ENCODE peak calls at places on chromosome 20, in seven cellular contexts. R, J, Y, P, O, F and H are unnamed samples.

GRCh38 chr20:41694796-41695195 is 76.6 kb upstream of the CHD6 start:
- DNase-seq in J (no peak), O (peak), Y (no peak), R (no peak), P (no peak), F (no peak), H (no peak)

GRCh38 chr20:48209102-48209501 is 423.8 kb upstream of the SULF2 start:
- DNase-seq in P (no peak), F (no peak), O (no peak), Y (no peak), R (no peak), J (no peak), H (peak)

GRCh38 chr20:20227013-20227571 is 140.8 kb upstream of the INSM1 start:
- DNase-seq in O (no peak), P (no peak), Y (no peak), J (no peak), R (no peak), F (no peak), H (no peak)

GRCh38 chr20:51100617-51101016 is 77.7 kb upstream of the KCNG1 start:
- DNase-seq in Y (no peak), O (no peak), P (no peak), J (no peak), F (no peak), R (no peak), H (no peak)

GRCh38 chr20:47418061-47418616 is 61.6 kb upstream of the ZMYND8 start:
- DNase-seq in J (no peak), P (no peak), Y (no peak), O (no peak), F (no peak), R (no peak), H (no peak)

GRCh38 chr20:22322513-22322912 is 261.9 kb downstream of the FOXA2 start:
- DNase-seq in R (no peak), Y (no peak), J (no peak), P (no peak), O (no peak), F (no peak), H (no peak)

GRCh38 chr20:19786311-19786710 is 28.3 kb downstream of the RIN2 start:
- DNase-seq in P (no peak), Y (no peak), O (no peak), J (no peak), R (peak), F (peak), H (no peak)

GRCh38 chr20:25867776-25868649 is 171.4 kb upstream of the ZNF337 start:
- DNase-seq in R (peak), O (peak), F (no peak), Y (peak), J (peak), P (peak), H (no peak)

GRCh38 chr20:48606117-48606840 is 221.5 kb downstream of the PREX1 start:
- DNase-seq in P (no peak), R (no peak), J (peak), F (no peak), O (no peak), Y (no peak), H (peak)

DNA sequence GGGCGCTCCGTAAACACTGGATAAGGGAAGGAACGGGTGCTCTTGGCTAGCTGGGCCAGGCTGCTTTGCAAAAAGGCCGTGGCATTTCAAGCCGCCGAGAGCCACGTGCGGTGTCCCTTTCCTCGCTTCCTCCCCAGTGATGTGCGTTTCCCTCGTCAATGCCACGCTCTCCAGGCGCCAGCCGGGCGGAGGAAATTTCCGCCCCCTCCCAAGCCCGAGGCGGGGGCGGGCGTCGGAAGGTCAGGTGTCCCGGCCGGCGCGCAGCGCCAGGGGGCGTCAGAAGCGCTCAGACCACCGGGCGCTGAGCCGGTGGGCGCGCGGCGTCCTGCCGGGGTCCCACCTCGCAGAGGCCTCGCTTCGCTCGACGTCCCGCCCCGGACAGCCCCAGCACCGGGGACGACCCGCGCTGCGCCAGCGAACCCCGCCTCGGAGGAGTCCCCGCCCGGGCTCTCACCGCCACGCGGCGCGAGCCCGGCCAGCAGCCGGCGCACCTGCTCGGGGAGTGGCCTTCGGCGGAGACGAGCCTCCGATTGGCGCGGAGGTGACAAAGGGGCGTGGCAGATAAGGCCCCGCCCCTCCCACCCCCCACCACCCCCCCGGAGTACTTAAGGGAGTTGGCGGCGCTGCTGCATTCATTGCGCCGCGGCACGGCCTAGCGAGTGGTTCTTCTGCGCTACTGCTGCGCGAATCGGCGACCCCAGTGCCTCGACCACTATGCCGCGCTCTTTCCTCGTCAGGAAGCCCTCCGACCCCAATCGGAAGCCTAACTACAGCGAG is at the start of gene SNAI1:
- DNase-seq in O (peak), R (peak), J (peak), P (peak), F (peak), Y (peak), H (peak)
- TF ChIP-seq CTCF in O (peak), R (peak), J (peak), P (peak), F (peak), Y (peak), H (peak)

GRCh38 chr20:34952676-34953075 is 2.9 kb downstream of the GSS start:
- DNase-seq in F (no peak), R (no peak), J (no peak), Y (no peak), O (no peak), P (no peak), H (no peak)

GRCh38 chr20:34949120-34949519 is 6.5 kb downstream of the GSS start:
- DNase-seq in R (no peak), O (no peak), P (no peak), F (no peak), Y (no peak), J (no peak), H (no peak)

GRCh38 chr20:34953960-34954359 is 1.6 kb downstream of the GSS start:
- DNase-seq in O (no peak), F (no peak), R (no peak), J (no peak), Y (no peak), P (no peak), H (no peak)

GRCh38 chr20:34951252-34951651 is 4.4 kb downstream of the GSS start:
- DNase-seq in R (no peak), F (no peak), O (no peak), Y (no peak), J (no peak), P (no peak), H (no peak)

GRCh38 chr20:34951652-34952051 is 4.0 kb downstream of the GSS start:
- DNase-seq in R (no peak), O (no peak), F (no peak), J (no peak), Y (no peak), P (peak), H (no peak)
- H3K27ac ChIP-seq in R (peak), O (no peak), F (no peak), J (no peak), Y (no peak), P (no peak), H (no peak)

GRCh38 chr20:62936996-62937352 is 973 bp upstream of the GID8 start:
- DNase-seq in J (no peak), P (no peak), F (peak), Y (peak), O (no peak), R (no peak), H (no peak)
- H3K4me3 ChIP-seq in J (peak), P (peak), F (peak), Y (peak), O (peak), R (peak), H (peak)

GRCh38 chr20:44196278-44196677 is 9.3 kb upstream of the JPH2 start:
- DNase-seq in Y (no peak), O (no peak), F (no peak), J (no peak), R (no peak), P (no peak), H (no peak)
- TF ChIP-seq CTCF in Y (peak), O (no peak), F (peak), J (no peak), R (no peak), P (no peak), H (no peak)

GRCh38 chr20:45368221-45368980 is 5.4 kb downstream of the SYS1 start:
- DNase-seq in F (no peak), R (no peak), O (no peak), P (no peak), J (no peak), Y (no peak), H (no peak)
- H3K27ac ChIP-seq in F (no peak), R (no peak), O (no peak), P (no peak), J (peak), Y (no peak), H (no peak)

GRCh38 chr20:31606678-31606927 is 1.5 kb downstream of the ID1 start:
- DNase-seq in F (no peak), R (peak), P (no peak), J (no peak), O (no peak), Y (no peak), H (no peak)
- H3K4me3 ChIP-seq in F (peak), R (peak), P (peak), J (peak), O (peak), Y (peak), H (peak)

GRCh38 chr20:24633521-24633920 is 164.1 kb downstream of the SYNDIG1 start:
- DNase-seq in R (no peak), J (no peak), P (peak), Y (no peak), F (no peak), O (no peak), H (no peak)
- TF ChIP-seq CTCF in R (no peak), J (no peak), P (no peak), Y (no peak), F (no peak), O (no peak), H (no peak)

DNA sequence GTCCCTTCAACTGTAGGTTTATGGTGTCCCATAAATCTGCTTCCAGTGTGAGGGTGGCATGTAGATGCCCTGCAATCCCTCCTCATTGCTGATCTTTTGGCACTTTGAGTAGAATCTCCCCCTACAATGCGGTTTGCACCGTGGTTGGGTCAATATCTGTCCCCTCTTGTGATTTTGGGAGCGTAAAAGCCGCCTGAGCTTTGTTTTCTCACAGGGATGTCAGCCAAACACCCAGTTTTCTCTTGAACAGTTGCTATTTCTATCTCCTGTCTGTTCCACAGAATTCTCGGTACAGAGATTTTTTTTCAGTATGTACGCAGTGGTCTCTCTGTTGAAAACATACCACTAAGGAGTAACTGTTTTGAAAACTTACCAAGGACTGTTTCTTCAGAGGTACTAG is 21.8 kb downstream of the CDS2 start:
- DNase-seq in Y (no peak), O (no peak), R (no peak), F (no peak), P (no peak), J (no peak), H (no peak)
- H3K27ac ChIP-seq in Y (no peak), O (no peak), R (no peak), F (no peak), P (peak), J (no peak), H (no peak)

DNA sequence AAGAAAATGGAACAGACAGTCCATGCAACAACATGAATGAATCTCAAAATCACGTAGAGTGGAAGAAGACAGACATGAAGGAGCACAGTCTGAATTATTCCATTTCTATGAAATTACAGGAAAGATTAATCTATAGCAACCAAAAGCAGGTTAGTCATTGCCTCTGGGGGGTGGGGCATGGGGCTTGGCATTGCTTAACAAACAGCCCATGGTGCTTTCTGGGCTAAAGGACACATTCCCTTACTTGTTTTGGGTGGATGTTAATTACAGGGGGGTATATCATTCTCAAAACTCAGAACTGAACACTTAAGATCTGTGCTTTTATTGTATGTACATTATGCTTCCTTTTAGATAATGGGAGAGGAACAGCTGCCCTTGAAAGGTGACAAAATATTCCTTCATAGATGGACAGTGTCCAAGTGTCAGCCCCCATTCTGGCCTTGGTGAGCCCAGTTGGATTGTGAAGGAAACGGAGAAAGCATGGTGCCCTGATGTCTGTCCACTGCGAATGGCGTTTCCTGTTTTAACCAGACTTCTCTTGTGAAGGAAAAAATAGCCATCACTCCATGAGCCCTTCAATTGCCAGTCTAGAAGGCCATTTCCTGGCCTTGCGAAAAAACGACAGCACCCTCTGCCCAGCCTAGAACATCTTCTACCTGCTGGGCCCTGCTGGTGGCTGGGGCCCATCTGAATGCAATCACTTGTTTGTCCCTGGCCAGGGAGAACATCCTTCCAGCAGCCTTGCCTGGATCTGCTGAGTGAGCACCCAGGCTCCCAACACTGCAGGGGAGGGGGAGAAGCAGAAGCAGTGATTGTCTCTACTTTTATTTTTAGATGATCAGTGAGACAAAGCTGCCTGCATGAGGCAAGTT is 179.7 kb downstream of the BCAS1 start:
- DNase-seq in F (no peak), O (no peak), J (no peak), P (no peak), R (no peak), Y (no peak), H (no peak)
- H3K4me3 ChIP-seq in F (no peak), O (no peak), J (no peak), P (no peak), R (no peak), Y (no peak), H (no peak)